ENCODE peak calls at places on chromosomes 11 and 22, in seven cellular contexts. J is stomach, R is sigmoid colon, I is transverse colon, O is H1, G is HepG2, M is GM12878. Y is an unnamed sample.
A peak's percentile ranks its signal among the peaks of the same experiment; 100 is the strongest.

GRCh38 chr11:12205330-12205729 is 94.9 kb downstream of the MICAL2 start:
- DNase-seq in J (no peak), R (no peak), I (no peak), O (no peak), G (no peak), M (no peak), Y (no peak)

GRCh38 chr11:62539238-62539925 is 7.2 kb downstream of the AHNAK start:
- DNase-seq in J (peak; percentile 63), R (peak; percentile 93), I (peak; percentile 80), O (peak; percentile 45), G (no peak), M (no peak), Y (peak; percentile 56)

GRCh38 chr11:134244593-134244992 is 8.6 kb downstream of the THYN1 start:
- DNase-seq in J (no peak), R (no peak), I (no peak), O (no peak), G (peak; percentile 35), M (no peak), Y (no peak)

GRCh38 chr11:86497836-86498235 is 123.1 kb downstream of the CCDC81 start:
- DNase-seq in J (no peak), R (no peak), I (no peak), O (no peak), G (no peak), M (no peak), Y (no peak)

GRCh38 chr11:113778111-113778910 is 1.3 kb upstream of the CLDN25 start:
- DNase-seq in J (peak; percentile 51), R (no peak), I (no peak), O (no peak), G (peak; percentile 40), M (no peak), Y (no peak)

GRCh38 chr11:122232985-122233384 is 117.0 kb upstream of the BLID start:
- DNase-seq in J (no peak), R (no peak), I (no peak), O (no peak), G (no peak), M (no peak), Y (no peak)

GRCh38 chr22:26666035-26666338 is 8.6 kb downstream of the MIAT start:
- DNase-seq in J (no peak), R (no peak), I (no peak), O (no peak), G (no peak), M (no peak), Y (no peak)

GRCh38 chr11:7572001-7572712 is 58.4 kb downstream of the PPFIBP2 start:
- DNase-seq in J (peak; percentile 42), R (no peak), I (no peak), O (no peak), G (peak; percentile 90), M (no peak), Y (no peak)

GRCh38 chr11:61509058-61510029 is 795 bp downstream of the LRRC10B start:
- DNase-seq in J (peak; percentile 77), R (peak; percentile 74), I (peak; percentile 71), O (peak; percentile 84), G (peak; percentile 63), M (no peak), Y (peak; percentile 59)

GRCh38 chr11:81569999-81570398 is 1163.7 kb downstream of the FAM181B start:
- DNase-seq in J (no peak), R (no peak), I (no peak), O (no peak), G (no peak), M (no peak), Y (no peak)

GRCh38 chr11:80958414-80958813 is 1517.6 kb upstream of the TENM4 start:
- DNase-seq in J (no peak), R (no peak), I (no peak), O (no peak), G (no peak), M (no peak), Y (no peak)

GRCh38 chr11:119056397-119056999 is 507 bp downstream of the HYOU1 start:
- DNase-seq in J (peak; percentile 62), R (peak; percentile 77), I (peak; percentile 70), O (peak; percentile 84), G (no peak), M (no peak), Y (no peak)

GRCh38 chr22:17095538-17095937 is 10.7 kb downstream of the IL17RA start:
- DNase-seq in J (no peak), R (peak; percentile 21), I (no peak), O (no peak), G (no peak), M (no peak), Y (no peak)

GRCh38 chr11:37804666-37805065 is 1206.6 kb upstream of the RAG2 start:
- DNase-seq in J (no peak), R (no peak), I (no peak), O (no peak), G (no peak), M (no peak), Y (no peak)

GRCh38 chr11:18063131-18063530 is 17.1 kb upstream of the TPH1 start:
- DNase-seq in J (peak; percentile 32), R (no peak), I (no peak), O (no peak), G (no peak), M (no peak), Y (no peak)

GRCh38 chr11:98734686-98735085 is 286.1 kb upstream of the CNTN5 start:
- DNase-seq in J (no peak), R (no peak), I (no peak), O (no peak), G (no peak), M (no peak), Y (no peak)

GRCh38 chr11:126638663-126639062 is 283.2 kb downstream of the ST3GAL4 start:
- DNase-seq in J (no peak), R (no peak), I (no peak), O (no peak), G (no peak), M (no peak), Y (no peak)

GRCh38 chr22:29032014-29032475 is 29.6 kb downstream of the C22orf31 start:
- DNase-seq in J (no peak), R (no peak), I (no peak), O (no peak), G (peak; percentile 78), M (no peak), Y (no peak)

GRCh38 chr11:65435330-65435931 is 12.8 kb downstream of the NEAT1 start:
- DNase-seq in J (no peak), R (peak; percentile 68), I (peak; percentile 23), O (peak; percentile 19), G (no peak), M (no peak), Y (peak; percentile 24)
- TF ChIP-seq POLR2A in J (no peak), R (peak; percentile 7), I (no peak), O (no peak), G (no peak), M (no peak), Y (no peak)

GRCh38 chr11:2929511-2929879 is 275 bp upstream of the PHLDA2 start:
- DNase-seq in J (peak; percentile 84), R (peak; percentile 72), I (peak; percentile 88), O (no peak), G (no peak), M (no peak), Y (peak; percentile 84)

GRCh38 chr11:2927493-2927800 is 1.8 kb downstream of the PHLDA2 start:
- DNase-seq in J (no peak), R (peak; percentile 54), I (no peak), O (no peak), G (no peak), M (no peak), Y (no peak)

GRCh38 chr11:2926611-2927492 is 2.4 kb downstream of the PHLDA2 start:
- DNase-seq in J (no peak), R (no peak), I (peak; percentile 9), O (no peak), G (no peak), M (no peak), Y (no peak)

GRCh38 chr11:2928605-2929510 is at the start of gene PHLDA2:
- DNase-seq in J (peak; percentile 71), R (peak; percentile 71), I (peak; percentile 73), O (peak; percentile 75), G (no peak), M (no peak), Y (peak; percentile 93)

GRCh38 chr11:2927851-2928604 is 1.2 kb downstream of the PHLDA2 start:
- DNase-seq in J (no peak), R (no peak), I (peak; percentile 64), O (no peak), G (no peak), M (no peak), Y (peak; percentile 80)
- TF ChIP-seq EP300 in J (no peak), R (no peak), I (no peak), O (no peak), G (no peak), M (no peak), Y (no peak)

DNA sequence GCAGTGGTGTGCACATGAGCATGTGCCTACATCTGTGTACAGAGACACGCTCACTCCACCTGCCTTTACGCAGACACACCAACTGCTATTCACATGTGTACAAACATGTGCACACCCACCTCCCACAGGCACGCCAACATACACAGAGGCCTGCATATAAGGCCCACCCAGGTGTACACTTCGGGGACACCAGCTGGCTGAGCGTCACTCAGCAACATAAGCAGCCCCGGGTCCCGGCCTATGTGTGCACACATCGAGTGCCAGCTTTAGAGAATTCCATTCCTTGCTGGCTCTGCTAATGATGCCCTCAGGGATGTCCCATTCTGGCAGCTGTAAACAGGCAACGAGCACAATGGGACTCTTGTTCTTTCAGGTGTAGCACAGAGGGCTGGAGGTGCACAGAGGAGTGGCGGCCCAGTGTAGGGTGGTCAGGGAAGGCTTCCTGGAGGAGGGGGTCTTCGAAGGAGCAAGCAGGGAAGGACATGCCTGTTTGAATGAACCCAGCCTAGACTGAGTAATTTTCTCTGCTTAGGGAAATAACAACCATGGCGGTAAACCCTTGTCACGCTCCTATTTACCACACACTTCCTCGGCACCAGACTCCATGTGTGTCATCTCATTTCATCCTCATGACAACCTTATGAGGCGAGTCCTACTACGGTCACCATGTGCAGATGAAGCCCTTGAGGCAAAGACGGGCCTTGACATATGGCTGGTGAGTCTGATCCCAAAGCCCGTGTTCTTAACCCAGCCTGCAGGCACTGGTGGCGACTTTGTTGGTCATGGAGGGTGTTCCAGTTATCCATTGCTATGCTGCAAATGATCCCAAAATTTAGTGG is 35.1 kb downstream of the RPL3 start:
- DNase-seq in J (no peak), R (no peak), I (no peak), O (no peak), G (peak; percentile 38), M (no peak), Y (no peak)
- TF ChIP-seq POLR2AphosphoS5 in J (no peak), R (no peak), I (no peak), O (no peak), G (no peak), M (no peak), Y (no peak)

GRCh38 chr11:561148-562003 is 606 bp downstream of the RASSF7 start:
- DNase-seq in J (peak; percentile 89), R (no peak), I (peak; percentile 90), O (peak; percentile 64), G (peak; percentile 87), M (no peak), Y (peak; percentile 90)
- TF ChIP-seq POLR2A in J (no peak), R (no peak), I (peak; percentile 84), O (no peak), G (peak; percentile 59), M (peak; percentile 15), Y (no peak)

GRCh38 chr22:46791201-46791731 is 28.8 kb downstream of the TBC1D22A start:
- DNase-seq in J (peak; percentile 43), R (peak; percentile 84), I (peak; percentile 53), O (no peak), G (no peak), M (no peak), Y (peak; percentile 52)
- TF ChIP-seq EP300 in J (no peak), R (no peak), I (no peak), O (no peak), G (no peak), M (no peak), Y (no peak)

GRCh38 chr22:41998361-41999261 is at the start of gene WBP2NL:
- DNase-seq in J (peak; percentile 92), R (peak; percentile 87), I (peak; percentile 91), O (no peak), G (no peak), M (peak; percentile 58), Y (peak; percentile 94)
- TF ChIP-seq POLR2AphosphoS5 in J (peak; percentile 88), R (peak; percentile 64), I (peak; percentile 39), O (no peak), G (no peak), M (peak; percentile 76), Y (peak; percentile 85)

Y was measured in upper lobe of left lung.